ENCODE peak calls at places on chromosomes 6 and 20, in nine cellular contexts. One of them, this sample, is unnamed. For H3K36me3, the result is how much of the 10 kb centered on the place peaks cover.

GRCh38 chr20:32959351-32960221 is 44.6 kb downstream of the SUN5 start:
- DNase-seq in heart right ventricle: no peak
- DNase-seq in body of pancreas: no peak
- DNase-seq in MG63: no peak
- DNase-seq in MM.1S: no peak
- DNase-seq in CD8-positive, alpha-beta memory T cell: no peak
- DNase-seq in IMR-90: no peak
- DNase-seq in heart left ventricle: no peak
- DNase-seq in GM23338: no peak
- DNase-seq in this sample: no peak

GRCh38 chr6:10395171-10395945 is 19.5 kb downstream of the TFAP2A start:
- DNase-seq in CD8-positive, alpha-beta memory T cell: no peak
- DNase-seq in GM23338: no peak
- DNase-seq in body of pancreas: no peak
- DNase-seq in MM.1S: no peak
- DNase-seq in MG63: peak
- DNase-seq in heart right ventricle: no peak
- DNase-seq in heart left ventricle: no peak
- DNase-seq in IMR-90: no peak
- DNase-seq in this sample: peak

GRCh38 chr6:155085582-155086253 is 90.6 kb downstream of the TIAM2 start:
- DNase-seq in GM23338: no peak
- DNase-seq in MG63: peak
- DNase-seq in IMR-90: peak
- DNase-seq in heart left ventricle: no peak
- DNase-seq in heart right ventricle: no peak
- DNase-seq in CD8-positive, alpha-beta memory T cell: no peak
- DNase-seq in body of pancreas: peak
- DNase-seq in MM.1S: no peak
- DNase-seq in this sample: no peak

GRCh38 chr6:157392927-157393666 is 12.1 kb downstream of the ZDHHC14 start:
- DNase-seq in heart right ventricle: no peak
- DNase-seq in heart left ventricle: no peak
- DNase-seq in MM.1S: no peak
- DNase-seq in body of pancreas: no peak
- DNase-seq in MG63: no peak
- DNase-seq in CD8-positive, alpha-beta memory T cell: no peak
- DNase-seq in IMR-90: no peak
- DNase-seq in GM23338: no peak
- DNase-seq in this sample: no peak

GRCh38 chr6:137589067-137589848 is 95.1 kb upstream of the OLIG3 start:
- DNase-seq in heart right ventricle: no peak
- DNase-seq in MM.1S: peak
- DNase-seq in CD8-positive, alpha-beta memory T cell: peak
- DNase-seq in heart left ventricle: no peak
- DNase-seq in body of pancreas: no peak
- DNase-seq in GM23338: peak
- DNase-seq in IMR-90: peak
- DNase-seq in MG63: peak
- DNase-seq in this sample: peak

GRCh38 chr6:26556263-26557070 is 18.3 kb downstream of the HMGN4 start:
- DNase-seq in body of pancreas: peak
- DNase-seq in MG63: peak
- DNase-seq in CD8-positive, alpha-beta memory T cell: no peak
- DNase-seq in GM23338: peak
- DNase-seq in MM.1S: no peak
- DNase-seq in IMR-90: peak
- DNase-seq in heart right ventricle: no peak
- DNase-seq in heart left ventricle: no peak
- DNase-seq in this sample: peak

GRCh38 chr20:37071481-37071911 is 24.3 kb downstream of the RBL1 start:
- DNase-seq in GM23338: no peak
- DNase-seq in MG63: peak
- DNase-seq in heart right ventricle: no peak
- DNase-seq in MM.1S: peak
- DNase-seq in CD8-positive, alpha-beta memory T cell: no peak
- DNase-seq in body of pancreas: no peak
- DNase-seq in heart left ventricle: no peak
- DNase-seq in IMR-90: peak
- DNase-seq in this sample: no peak

GRCh38 chr6:144583614-144583954 is 298.4 kb downstream of the UTRN start:
- DNase-seq in heart left ventricle: no peak
- DNase-seq in GM23338: no peak
- DNase-seq in body of pancreas: no peak
- DNase-seq in CD8-positive, alpha-beta memory T cell: no peak
- DNase-seq in heart right ventricle: no peak
- DNase-seq in MG63: no peak
- DNase-seq in IMR-90: no peak
- DNase-seq in MM.1S: no peak
- DNase-seq in this sample: no peak

GRCh38 chr6:710601-711571 is 17.9 kb upstream of the EXOC2 start:
- DNase-seq in CD8-positive, alpha-beta memory T cell: peak
- DNase-seq in IMR-90: peak
- DNase-seq in GM23338: peak
- DNase-seq in MG63: peak
- DNase-seq in heart left ventricle: peak
- DNase-seq in heart right ventricle: peak
- DNase-seq in body of pancreas: peak
- DNase-seq in MM.1S: peak
- DNase-seq in this sample: peak

GRCh38 chr20:10863337-10864060 is 189.7 kb upstream of the JAG1 start:
- DNase-seq in MG63: peak
- DNase-seq in heart right ventricle: no peak
- DNase-seq in CD8-positive, alpha-beta memory T cell: no peak
- DNase-seq in body of pancreas: peak
- DNase-seq in GM23338: peak
- DNase-seq in IMR-90: peak
- DNase-seq in MM.1S: no peak
- DNase-seq in heart left ventricle: peak
- DNase-seq in this sample: no peak

GRCh38 chr20:36472656-36473071 is 68.7 kb upstream of the MYL9 start:
- DNase-seq in body of pancreas: peak
- DNase-seq in GM23338: peak
- DNase-seq in heart right ventricle: peak
- DNase-seq in IMR-90: no peak
- DNase-seq in heart left ventricle: peak
- DNase-seq in CD8-positive, alpha-beta memory T cell: no peak
- DNase-seq in MG63: peak
- DNase-seq in MM.1S: peak
- DNase-seq in this sample: no peak

GRCh38 chr6:166625356-166625755 is 1.7 kb downstream of the RPS6KA2 start:
- DNase-seq in MM.1S: no peak
- DNase-seq in body of pancreas: no peak
- DNase-seq in heart left ventricle: no peak
- DNase-seq in CD8-positive, alpha-beta memory T cell: no peak
- DNase-seq in heart right ventricle: no peak
- DNase-seq in MG63: peak
- DNase-seq in IMR-90: peak
- DNase-seq in GM23338: no peak
- DNase-seq in this sample: no peak

GRCh38 chr20:44361021-44361420 is 5.5 kb downstream of the HNF4A start:
- DNase-seq in body of pancreas: no peak
- DNase-seq in GM23338: no peak
- DNase-seq in MG63: peak
- DNase-seq in heart left ventricle: no peak
- DNase-seq in heart right ventricle: no peak
- DNase-seq in IMR-90: no peak
- DNase-seq in CD8-positive, alpha-beta memory T cell: no peak
- DNase-seq in MM.1S: no peak
- DNase-seq in this sample: no peak

GRCh38 chr6:158707826-158708225 is 58.0 kb downstream of the SYTL3 start:
- DNase-seq in IMR-90: no peak
- DNase-seq in body of pancreas: no peak
- DNase-seq in GM23338: no peak
- DNase-seq in MM.1S: peak
- DNase-seq in CD8-positive, alpha-beta memory T cell: no peak
- DNase-seq in heart right ventricle: no peak
- DNase-seq in heart left ventricle: peak
- DNase-seq in MG63: no peak
- DNase-seq in this sample: no peak

GRCh38 chr6:48733581-48733980 is 622.6 kb upstream of the PTCHD4 start:
- DNase-seq in heart left ventricle: no peak
- DNase-seq in body of pancreas: no peak
- DNase-seq in MM.1S: no peak
- DNase-seq in CD8-positive, alpha-beta memory T cell: no peak
- DNase-seq in IMR-90: peak
- DNase-seq in GM23338: no peak
- DNase-seq in MG63: no peak
- DNase-seq in heart right ventricle: no peak
- DNase-seq in this sample: no peak

DNA sequence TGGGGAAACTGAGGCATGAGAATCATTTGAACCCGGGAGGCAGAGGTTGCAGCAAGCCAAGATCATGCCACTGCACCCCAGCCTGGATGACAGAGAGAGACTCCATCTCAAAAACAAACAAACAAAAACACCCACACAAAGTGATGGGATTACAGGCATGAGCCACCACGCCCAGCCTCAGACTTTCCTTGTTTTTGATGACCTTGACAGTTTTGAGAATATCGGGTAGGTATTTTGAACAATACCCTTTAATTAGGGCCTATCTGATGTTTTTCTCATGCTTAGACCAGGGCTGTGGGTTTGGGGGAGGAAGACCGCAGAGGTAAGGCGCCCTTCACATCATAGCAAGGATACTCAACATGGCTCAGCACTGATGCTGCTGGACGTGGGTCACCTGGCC is 63.4 kb downstream of the ADNP start:
- DNase-seq in heart right ventricle: no peak
- DNase-seq in MM.1S: no peak
- DNase-seq in IMR-90: no peak
- DNase-seq in body of pancreas: no peak
- DNase-seq in MG63: no peak
- DNase-seq in GM23338: no peak
- DNase-seq in heart left ventricle: no peak
- DNase-seq in CD8-positive, alpha-beta memory T cell: no peak
- DNase-seq in this sample: no peak
- H3K36me3 ChIP-seq in heart right ventricle: under half
- H3K36me3 ChIP-seq in MM.1S: under half
- H3K36me3 ChIP-seq in IMR-90: under half
- H3K36me3 ChIP-seq in body of pancreas: under half
- H3K36me3 ChIP-seq in MG63: under half
- H3K36me3 ChIP-seq in GM23338: under half
- H3K36me3 ChIP-seq in heart left ventricle: under half
- H3K36me3 ChIP-seq in CD8-positive, alpha-beta memory T cell: under half
- H3K36me3 ChIP-seq in this sample: under half

GRCh38 chr6:160022101-160022500 is 53.2 kb downstream of the IGF2R start:
- DNase-seq in MM.1S: no peak
- DNase-seq in IMR-90: no peak
- DNase-seq in heart left ventricle: no peak
- DNase-seq in heart right ventricle: no peak
- DNase-seq in GM23338: no peak
- DNase-seq in CD8-positive, alpha-beta memory T cell: no peak
- DNase-seq in MG63: no peak
- DNase-seq in body of pancreas: no peak
- DNase-seq in this sample: no peak
- H3K36me3 ChIP-seq in MM.1S: under half
- H3K36me3 ChIP-seq in IMR-90: under half
- H3K36me3 ChIP-seq in heart left ventricle: under half
- H3K36me3 ChIP-seq in heart right ventricle: under half
- H3K36me3 ChIP-seq in GM23338: under half
- H3K36me3 ChIP-seq in CD8-positive, alpha-beta memory T cell: under half
- H3K36me3 ChIP-seq in MG63: under half
- H3K36me3 ChIP-seq in body of pancreas: under half
- H3K36me3 ChIP-seq in this sample: under half

DNA sequence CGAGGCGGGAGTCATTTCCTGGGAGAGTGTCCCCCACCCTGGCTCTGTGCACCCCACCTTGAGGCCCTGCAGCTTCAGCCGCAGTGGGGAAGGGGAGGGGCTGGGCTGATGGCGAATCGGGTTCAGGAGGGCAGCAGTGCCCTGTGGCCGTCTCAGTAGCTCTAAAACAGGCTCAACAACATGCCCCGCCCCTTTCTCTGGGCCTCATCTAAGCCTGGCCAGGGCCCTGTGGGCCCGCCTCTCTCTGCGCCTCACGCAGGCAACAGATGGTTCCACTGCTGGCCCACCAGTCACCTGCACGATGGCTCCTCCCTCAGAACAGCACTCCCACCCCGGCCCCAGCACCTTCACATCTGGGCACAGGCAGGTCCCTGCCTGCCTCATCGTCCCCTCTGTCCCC is 30.2 kb downstream of the CHRNA4 start:
- DNase-seq in MG63: no peak
- DNase-seq in body of pancreas: no peak
- DNase-seq in CD8-positive, alpha-beta memory T cell: no peak
- DNase-seq in GM23338: peak
- DNase-seq in heart right ventricle: no peak
- DNase-seq in heart left ventricle: no peak
- DNase-seq in MM.1S: no peak
- DNase-seq in IMR-90: no peak
- DNase-seq in this sample: no peak
- H3K36me3 ChIP-seq in MG63: under half
- H3K36me3 ChIP-seq in body of pancreas: under half
- H3K36me3 ChIP-seq in CD8-positive, alpha-beta memory T cell: under half
- H3K36me3 ChIP-seq in GM23338: under half
- H3K36me3 ChIP-seq in heart right ventricle: under half
- H3K36me3 ChIP-seq in heart left ventricle: under half
- H3K36me3 ChIP-seq in MM.1S: under half
- H3K36me3 ChIP-seq in IMR-90: under half
- H3K36me3 ChIP-seq in this sample: under half

DNA sequence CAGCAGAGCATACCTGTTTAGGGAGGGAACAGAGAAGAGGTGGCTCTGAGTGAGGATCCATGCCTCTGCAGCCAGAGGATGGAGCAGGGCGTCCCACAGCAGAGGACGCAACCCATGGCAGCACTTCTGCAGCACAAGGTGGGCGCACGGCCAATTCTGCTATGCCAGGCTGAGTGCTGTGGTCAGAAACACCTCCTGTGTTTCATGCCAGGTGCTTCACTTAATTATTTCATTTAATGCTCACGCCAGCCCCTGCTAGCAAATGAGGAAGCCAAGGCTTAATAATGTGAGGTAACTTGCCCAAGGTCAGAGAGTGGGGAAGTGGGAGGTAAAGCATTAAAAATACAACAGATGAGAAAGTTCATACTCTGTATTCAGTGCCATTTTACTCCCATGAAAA is 68.5 kb upstream of the PTGIS start:
- DNase-seq in MM.1S: no peak
- DNase-seq in heart left ventricle: peak
- DNase-seq in GM23338: no peak
- DNase-seq in IMR-90: no peak
- DNase-seq in MG63: no peak
- DNase-seq in CD8-positive, alpha-beta memory T cell: no peak
- DNase-seq in heart right ventricle: peak
- DNase-seq in body of pancreas: peak
- DNase-seq in this sample: no peak
- H3K36me3 ChIP-seq in MM.1S: under half
- H3K36me3 ChIP-seq in heart left ventricle: under half
- H3K36me3 ChIP-seq in GM23338: half or more
- H3K36me3 ChIP-seq in IMR-90: under half
- H3K36me3 ChIP-seq in MG63: half or more
- H3K36me3 ChIP-seq in CD8-positive, alpha-beta memory T cell: under half
- H3K36me3 ChIP-seq in heart right ventricle: under half
- H3K36me3 ChIP-seq in body of pancreas: under half
- H3K36me3 ChIP-seq in this sample: half or more

GRCh38 chr20:35000922-35001595 is 45.4 kb downstream of the MYH7B start:
- DNase-seq in GM23338: no peak
- DNase-seq in IMR-90: no peak
- DNase-seq in body of pancreas: no peak
- DNase-seq in heart right ventricle: no peak
- DNase-seq in MM.1S: no peak
- DNase-seq in MG63: no peak
- DNase-seq in heart left ventricle: no peak
- DNase-seq in CD8-positive, alpha-beta memory T cell: no peak
- DNase-seq in this sample: no peak
- H3K36me3 ChIP-seq in GM23338: under half
- H3K36me3 ChIP-seq in IMR-90: half or more
- H3K36me3 ChIP-seq in body of pancreas: under half
- H3K36me3 ChIP-seq in heart right ventricle: under half
- H3K36me3 ChIP-seq in MM.1S: under half
- H3K36me3 ChIP-seq in MG63: half or more
- H3K36me3 ChIP-seq in heart left ventricle: under half
- H3K36me3 ChIP-seq in CD8-positive, alpha-beta memory T cell: under half
- H3K36me3 ChIP-seq in this sample: half or more